ENCODE peak calls at places on chromosome 17, in nine cellular contexts. P, S, R, O, L, H, V, C and E are unnamed samples.
A peak's percentile ranks its signal among the peaks of the same experiment; 100 is the strongest.

GRCh38 chr17:30363715-30364202 is 15.0 kb upstream of the CPD start:
- DNase-seq in O (peak; percentile 88), V (no peak), R (no peak), H (peak; percentile 44), P (peak; percentile 99), C (peak; percentile 84), S (no peak), L (no peak), E (no peak)

GRCh38 chr17:48878920-48879898 is 13.4 kb upstream of the ATP5MC1 start:
- DNase-seq in S (peak; percentile 39), C (peak; percentile 75), L (no peak), V (peak; percentile 81), P (peak; percentile 48), O (peak; percentile 79), H (peak; percentile 70), R (peak; percentile 73), E (no peak)

GRCh38 chr17:48236681-48237134 is 129.1 kb downstream of the SNX11 start:
- DNase-seq in H (no peak), C (peak; percentile 27), P (peak; percentile 93), V (no peak), O (no peak), S (no peak), L (no peak), R (no peak), E (no peak)

GRCh38 chr17:45288825-45289224 is 26.9 kb upstream of the SPATA32 start:
- DNase-seq in C (no peak), P (no peak), H (no peak), V (no peak), S (no peak), L (no peak), R (no peak), O (no peak), E (no peak)

GRCh38 chr17:4375039-4375748 is 8.7 kb upstream of the UBE2G1 start:
- DNase-seq in C (no peak), S (no peak), R (no peak), O (peak; percentile 72), H (no peak), V (no peak), L (no peak), P (no peak), E (no peak)

GRCh38 chr17:40909755-40910154 is 24.7 kb upstream of the KRT20 start:
- DNase-seq in O (no peak), R (no peak), L (no peak), S (no peak), H (no peak), V (no peak), C (peak; percentile 84), P (peak; percentile 82), E (no peak)

GRCh38 chr17:40345161-40346034 is 19.1 kb downstream of the GJD3 start:
- DNase-seq in L (no peak), P (peak; percentile 61), R (peak; percentile 94), V (peak; percentile 90), H (peak; percentile 37), C (peak; percentile 59), O (peak; percentile 92), S (peak; percentile 60), E (peak; percentile 89)

GRCh38 chr17:2708585-2709172 is 2.9 kb downstream of the CLUH start:
- DNase-seq in P (no peak), H (no peak), L (no peak), R (no peak), S (no peak), V (no peak), O (no peak), C (no peak), E (no peak)

GRCh38 chr17:39573447-39574298 is 34.0 kb downstream of the NEUROD2 start:
- DNase-seq in R (peak; percentile 64), H (no peak), L (peak; percentile 29), V (peak; percentile 83), S (peak; percentile 52), P (peak; percentile 67), C (peak; percentile 60), O (peak; percentile 74), E (peak; percentile 79)

GRCh38 chr17:82348866-82349265 is 10.2 kb upstream of the TEX19 start:
- DNase-seq in R (no peak), H (no peak), V (no peak), S (no peak), P (no peak), O (no peak), L (no peak), C (no peak), E (no peak)

GRCh38 chr17:7502171-7502847 is 18.1 kb downstream of the POLR2A start:
- DNase-seq in S (no peak), H (no peak), O (no peak), P (no peak), V (no peak), L (no peak), C (no peak), R (no peak), E (no peak)

GRCh38 chr17:19285218-19285900 is 48.2 kb downstream of the EPN2 start:
- DNase-seq in C (no peak), P (no peak), V (no peak), O (no peak), S (no peak), H (no peak), R (no peak), L (no peak), E (no peak)

GRCh38 chr17:19275457-19276082 is 38.4 kb downstream of the EPN2 start:
- DNase-seq in R (no peak), P (no peak), O (no peak), C (no peak), S (no peak), H (no peak), V (no peak), L (no peak), E (peak; percentile 16)

GRCh38 chr17:19278729-19279128 is 41.6 kb downstream of the EPN2 start:
- DNase-seq in S (no peak), H (no peak), O (no peak), P (no peak), V (no peak), L (no peak), C (no peak), R (no peak), E (no peak)

GRCh38 chr17:19284005-19284959 is 47.1 kb downstream of the EPN2 start:
- DNase-seq in H (no peak), L (no peak), P (no peak), O (no peak), R (no peak), S (no peak), C (no peak), V (no peak), E (no peak)

DNA sequence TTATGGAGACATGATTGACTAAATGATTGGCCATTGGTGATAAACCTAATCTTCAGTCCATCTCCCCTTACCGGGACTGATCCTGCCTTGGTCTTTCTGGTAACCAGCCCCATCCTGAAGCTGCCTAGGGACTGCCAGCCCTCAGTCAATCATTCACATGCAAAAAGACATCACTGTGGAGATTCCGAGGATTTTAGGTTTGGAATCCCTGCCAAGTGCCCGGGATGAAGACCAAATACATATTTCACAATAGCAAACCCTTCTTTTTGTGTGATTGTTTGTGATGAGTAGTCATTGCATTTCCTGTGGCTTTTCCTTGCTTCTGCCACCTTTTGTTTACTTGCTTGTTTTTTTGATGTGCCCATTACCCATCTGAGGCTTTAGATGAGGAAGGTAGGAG is 44.0 kb downstream of the EPN2 start:
- DNase-seq in O (no peak), S (no peak), H (no peak), P (no peak), R (no peak), V (no peak), L (no peak), C (no peak), E (no peak)
- H3K27ac ChIP-seq in O (no peak overlapping the region), S (no peak overlapping the region), H (no peak overlapping the region), P (no peak overlapping the region), R (no peak overlapping the region), V (no peak overlapping the region), L (peak overlapping the region; percentile 60), C (no peak overlapping the region), E (no peak overlapping the region)

DNA sequence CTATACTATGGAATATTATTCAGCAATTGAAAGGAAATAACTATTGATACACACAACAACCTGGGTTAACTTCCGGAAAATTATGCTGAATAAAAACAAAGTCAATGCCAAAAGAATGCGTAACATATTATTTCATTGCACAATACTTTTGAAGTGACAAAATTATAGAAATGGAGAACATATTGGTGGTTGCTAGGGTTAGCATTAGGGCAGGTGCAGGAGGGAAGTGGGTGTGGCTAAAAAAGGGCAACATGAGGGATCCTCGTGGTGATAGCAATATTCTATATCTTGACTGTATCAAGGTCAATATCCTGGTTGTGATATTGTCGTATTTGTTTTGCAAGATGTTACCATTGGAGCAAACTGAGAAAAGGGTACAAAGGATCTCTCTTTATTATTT is 34.8 kb downstream of the PIK3R5 start:
- DNase-seq in O (no peak), C (no peak), V (no peak), H (no peak), S (no peak), R (no peak), P (no peak), L (no peak), E (no peak)
- H3K9me3 ChIP-seq in O (peaks cover 17% of the 10 kb centered on the region), C (no peaks in the 10 kb centered on the region), V (peaks cover 12% of the 10 kb centered on the region), H (peaks cover 3% of the 10 kb centered on the region), S (peaks cover 30% of the 10 kb centered on the region), R (no peaks in the 10 kb centered on the region), P (peaks cover 19% of the 10 kb centered on the region), L (peaks cover 55% of the 10 kb centered on the region), E (peaks cover 16% of the 10 kb centered on the region)

GRCh38 chr17:15409721-15410247 is 57.6 kb downstream of the CDRT4 start:
- DNase-seq in R (no peak), O (no peak), C (peak; percentile 97), H (no peak), S (peak; percentile 67), P (peak; percentile 95), L (peak; percentile 47), V (no peak), E (no peak)
- H3K27ac ChIP-seq in R (peak overlapping the region; percentile 34), O (peak overlapping the region; percentile 77), C (peak overlapping the region; percentile 80), H (no peak overlapping the region), S (peak overlapping the region; percentile 78), P (peak overlapping the region; percentile 66), L (peak overlapping the region; percentile 92), V (no peak overlapping the region), E (peak overlapping the region; percentile 79)

GRCh38 chr17:70563301-70563820 is 394.0 kb downstream of the KCNJ2 start:
- DNase-seq in V (no peak), L (no peak), R (peak; percentile 47), O (no peak), C (peak; percentile 90), P (no peak), S (no peak), H (no peak), E (peak; percentile 51)

GRCh38 chr17:70558821-70559220 is 389.5 kb downstream of the KCNJ2 start:
- DNase-seq in R (no peak), C (no peak), P (no peak), V (no peak), H (no peak), L (no peak), S (no peak), O (no peak), E (no peak)

GRCh38 chr17:70564006-70564620 is 394.8 kb downstream of the KCNJ2 start:
- DNase-seq in L (no peak), H (no peak), P (no peak), S (no peak), V (no peak), C (peak; percentile 68), O (no peak), R (no peak), E (no peak)

GRCh38 chr17:70562137-70562536 is 392.8 kb downstream of the KCNJ2 start:
- DNase-seq in O (no peak), R (no peak), P (no peak), S (no peak), C (no peak), V (no peak), H (no peak), L (no peak), E (no peak)

DNA sequence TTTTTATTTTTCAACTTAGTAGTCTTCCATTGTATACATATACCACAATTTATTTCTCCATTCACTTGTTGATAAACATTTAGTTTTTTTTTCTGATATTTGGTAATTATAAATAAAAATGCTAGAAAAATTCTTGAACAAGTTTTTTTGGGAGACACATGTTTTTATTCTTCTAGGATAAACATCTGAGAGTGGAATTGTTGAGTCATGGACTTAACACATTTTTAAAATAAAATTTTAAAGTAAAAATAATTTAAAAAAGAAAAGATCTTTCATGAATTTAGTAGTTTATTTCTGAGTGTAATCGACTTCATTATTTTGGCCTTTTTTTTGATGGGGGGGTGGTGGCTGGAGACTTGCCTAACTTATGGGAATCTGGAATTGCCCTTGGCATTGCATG is 391.1 kb downstream of the KCNJ2 start:
- DNase-seq in L (no peak), H (no peak), P (no peak), C (no peak), R (no peak), O (no peak), V (no peak), S (no peak), E (no peak)
- H3K9me3 ChIP-seq in L (no peaks in the 10 kb centered on the region), H (no peaks in the 10 kb centered on the region), P (no peaks in the 10 kb centered on the region), C (no peaks in the 10 kb centered on the region), R (no peaks in the 10 kb centered on the region), O (no peaks in the 10 kb centered on the region), V (no peaks in the 10 kb centered on the region), S (no peaks in the 10 kb centered on the region), E (no peaks in the 10 kb centered on the region)